ENCODE peak calls at places on chromosomes 12 and 14, in eight cellular contexts. W is breast epithelium, T is IMR-90, Q is mesendoderm, M is HAP-1, Z is H54, B is germinal center, K is activated T-cell treated with anti-CD3 and anti-CD28 coated beads for 48 hours. X is an unnamed sample.

GRCh38 chr14:67240168-67240932 is 885 bp upstream of the PALS1 start:
- DNase-seq in Q (peak; percentile 5), T (peak; percentile 11), Z (peak; percentile 16), B (peak; percentile 24), W (peak; percentile 67), M (peak; percentile 53), K (peak; percentile 17), X (no peak)

GRCh38 chr12:100359822-100360221 is 2.9 kb downstream of the SLC17A8 start:
- DNase-seq in Q (no peak), T (peak; percentile 9), W (no peak), B (no peak), K (no peak), M (no peak), Z (no peak), X (no peak)

GRCh38 chr12:25793196-25793595 is 165.3 kb upstream of the RASSF8 start:
- DNase-seq in W (no peak), Z (no peak), T (no peak), M (no peak), K (no peak), Q (no peak), B (no peak), X (no peak)

GRCh38 chr14:61471297-61471980 is 150.1 kb downstream of the PRKCH start:
- DNase-seq in Q (no peak), M (no peak), W (no peak), B (peak; percentile 81), K (no peak), T (no peak), Z (no peak), X (no peak)

GRCh38 chr14:81435578-81436295 is 35.6 kb upstream of the STON2 start:
- DNase-seq in M (peak; percentile 63), W (no peak), B (peak; percentile 41), K (no peak), Q (peak; percentile 67), T (peak; percentile 2), Z (no peak), X (peak; percentile 22)

GRCh38 chr14:24325963-24326362 is 8.9 kb downstream of the ADCY4 start:
- DNase-seq in T (no peak), B (no peak), M (no peak), W (no peak), Z (no peak), Q (no peak), K (no peak), X (no peak)

GRCh38 chr12:111788178-111788654 is 21.5 kb downstream of the ALDH2 start:
- DNase-seq in T (peak; percentile 55), Z (no peak), W (no peak), K (no peak), B (no peak), Q (no peak), M (peak; percentile 64), X (no peak)

GRCh38 chr12:19107750-19108149 is 21.8 kb upstream of the PLEKHA5 start:
- DNase-seq in T (no peak), K (no peak), Z (no peak), Q (no peak), B (no peak), M (no peak), W (no peak), X (no peak)

GRCh38 chr14:35258420-35258819 is 33.8 kb upstream of the PSMA6 start:
- DNase-seq in Z (no peak), Q (peak; percentile 6), W (no peak), T (no peak), M (no peak), K (no peak), B (no peak), X (no peak)

GRCh38 chr12:102824218-102824835 is 92.7 kb downstream of the PAH start:
- DNase-seq in M (peak; percentile 64), B (no peak), Q (peak; percentile 89), W (peak; percentile 55), T (peak; percentile 2), K (no peak), Z (no peak), X (peak; percentile 20)

GRCh38 chr14:32010561-32011188 is 66.4 kb upstream of the ARHGAP5 start:
- DNase-seq in W (no peak), Q (peak; percentile 79), K (no peak), B (no peak), T (peak; percentile 67), Z (peak; percentile 33), M (no peak), X (no peak)

GRCh38 chr12:52184813-52185212 is 7.0 kb downstream of the KRT80 start:
- DNase-seq in Z (no peak), M (no peak), T (peak; percentile 15), B (no peak), K (no peak), W (no peak), Q (no peak), X (no peak)

GRCh38 chr12:7661741-7662140 is 4.0 kb downstream of the APOBEC1 start:
- DNase-seq in M (peak; percentile 71), T (no peak), Z (no peak), B (no peak), Q (no peak), K (no peak), W (no peak), X (no peak)

X was measured in GM06990.